ENCODE peak calls at places on chromosome 10, in ten cellular contexts. One of them, this sample, is unnamed.

GRCh38 chr10:24132741-24133140 is 76.2 kb upstream of the KIAA1217 start:
- DNase-seq in HT-29: no peak
- DNase-seq in Caki2: no peak
- DNase-seq in C1 segment of cervical spinal cord: no peak
- DNase-seq in GM13976: no peak
- DNase-seq in GM12892: no peak
- DNase-seq in T-helper 2 cell: no peak
- DNase-seq in stimulated activated CD8-positive, alpha-beta memory T cell treated with anti-CD3 and anti-CD28 coated beads, Interleukin-4, amount 100 ng/mL, for 48 hours: no peak
- DNase-seq in SK-MEL-5: no peak
- DNase-seq in cardiac fibroblast: no peak
- DNase-seq in this sample: no peak

GRCh38 chr10:132611986-132612385 is 74.4 kb downstream of the INPP5A start:
- DNase-seq in HT-29: no peak
- DNase-seq in Caki2: no peak
- DNase-seq in C1 segment of cervical spinal cord: no peak
- DNase-seq in GM13976: no peak
- DNase-seq in GM12892: peak; percentile 16
- DNase-seq in T-helper 2 cell: peak; percentile 21
- DNase-seq in stimulated activated CD8-positive, alpha-beta memory T cell treated with anti-CD3 and anti-CD28 coated beads, Interleukin-4, amount 100 ng/mL, for 48 hours: no peak
- DNase-seq in SK-MEL-5: no peak
- DNase-seq in cardiac fibroblast: no peak
- DNase-seq in this sample: no peak

GRCh38 chr10:93436577-93436976 is 45.6 kb downstream of the MYOF start:
- DNase-seq in HT-29: no peak
- DNase-seq in Caki2: peak; percentile 77
- DNase-seq in C1 segment of cervical spinal cord: no peak
- DNase-seq in GM13976: no peak
- DNase-seq in GM12892: no peak
- DNase-seq in T-helper 2 cell: no peak
- DNase-seq in stimulated activated CD8-positive, alpha-beta memory T cell treated with anti-CD3 and anti-CD28 coated beads, Interleukin-4, amount 100 ng/mL, for 48 hours: no peak
- DNase-seq in SK-MEL-5: no peak
- DNase-seq in cardiac fibroblast: peak; percentile 99
- DNase-seq in this sample: no peak

GRCh38 chr10:104334965-104335650 is 3.2 kb downstream of the ITPRIP start:
- DNase-seq in HT-29: no peak
- DNase-seq in Caki2: peak; percentile 47
- DNase-seq in C1 segment of cervical spinal cord: no peak
- DNase-seq in GM13976: no peak
- DNase-seq in GM12892: no peak
- DNase-seq in T-helper 2 cell: no peak
- DNase-seq in stimulated activated CD8-positive, alpha-beta memory T cell treated with anti-CD3 and anti-CD28 coated beads, Interleukin-4, amount 100 ng/mL, for 48 hours: peak; percentile 30
- DNase-seq in SK-MEL-5: no peak
- DNase-seq in cardiac fibroblast: no peak
- DNase-seq in this sample: no peak

GRCh38 chr10:27709304-27709703 is 36.3 kb downstream of the MKX start:
- DNase-seq in HT-29: no peak
- DNase-seq in Caki2: no peak
- DNase-seq in C1 segment of cervical spinal cord: no peak
- DNase-seq in GM13976: no peak
- DNase-seq in GM12892: no peak
- DNase-seq in T-helper 2 cell: no peak
- DNase-seq in stimulated activated CD8-positive, alpha-beta memory T cell treated with anti-CD3 and anti-CD28 coated beads, Interleukin-4, amount 100 ng/mL, for 48 hours: no peak
- DNase-seq in SK-MEL-5: no peak
- DNase-seq in cardiac fibroblast: no peak
- DNase-seq in this sample: no peak

GRCh38 chr10:71923138-71923692 is 41.0 kb upstream of the CHST3 start:
- DNase-seq in HT-29: no peak
- DNase-seq in Caki2: no peak
- DNase-seq in C1 segment of cervical spinal cord: no peak
- DNase-seq in GM13976: no peak
- DNase-seq in GM12892: no peak
- DNase-seq in T-helper 2 cell: no peak
- DNase-seq in stimulated activated CD8-positive, alpha-beta memory T cell treated with anti-CD3 and anti-CD28 coated beads, Interleukin-4, amount 100 ng/mL, for 48 hours: no peak
- DNase-seq in SK-MEL-5: no peak
- DNase-seq in cardiac fibroblast: no peak
- DNase-seq in this sample: no peak

GRCh38 chr10:123536176-123536845 is 129.8 kb upstream of the GPR26 start:
- DNase-seq in HT-29: no peak
- DNase-seq in Caki2: no peak
- DNase-seq in C1 segment of cervical spinal cord: no peak
- DNase-seq in GM13976: no peak
- DNase-seq in GM12892: no peak
- DNase-seq in T-helper 2 cell: no peak
- DNase-seq in stimulated activated CD8-positive, alpha-beta memory T cell treated with anti-CD3 and anti-CD28 coated beads, Interleukin-4, amount 100 ng/mL, for 48 hours: no peak
- DNase-seq in SK-MEL-5: no peak
- DNase-seq in cardiac fibroblast: no peak
- DNase-seq in this sample: no peak

GRCh38 chr10:102941401-102941800 is 23.3 kb downstream of the CNNM2 start:
- DNase-seq in HT-29: no peak
- DNase-seq in Caki2: no peak
- DNase-seq in C1 segment of cervical spinal cord: no peak
- DNase-seq in GM13976: no peak
- DNase-seq in GM12892: no peak
- DNase-seq in T-helper 2 cell: no peak
- DNase-seq in stimulated activated CD8-positive, alpha-beta memory T cell treated with anti-CD3 and anti-CD28 coated beads, Interleukin-4, amount 100 ng/mL, for 48 hours: no peak
- DNase-seq in SK-MEL-5: no peak
- DNase-seq in cardiac fibroblast: no peak
- DNase-seq in this sample: no peak

GRCh38 chr10:49518982-49519578 is 19.8 kb downstream of the ERCC6 start:
- DNase-seq in HT-29: peak; percentile 71
- DNase-seq in Caki2: peak; percentile 18
- DNase-seq in C1 segment of cervical spinal cord: no peak
- DNase-seq in GM13976: peak; percentile 47
- DNase-seq in GM12892: no peak
- DNase-seq in T-helper 2 cell: peak; percentile 46
- DNase-seq in stimulated activated CD8-positive, alpha-beta memory T cell treated with anti-CD3 and anti-CD28 coated beads, Interleukin-4, amount 100 ng/mL, for 48 hours: peak; percentile 36
- DNase-seq in SK-MEL-5: peak; percentile 66
- DNase-seq in cardiac fibroblast: peak; percentile 73
- DNase-seq in this sample: peak; percentile 15

GRCh38 chr10:96683065-96683464 is 37.2 kb downstream of the PIK3AP1 start:
- DNase-seq in HT-29: no peak
- DNase-seq in Caki2: no peak
- DNase-seq in C1 segment of cervical spinal cord: no peak
- DNase-seq in GM13976: no peak
- DNase-seq in GM12892: no peak
- DNase-seq in T-helper 2 cell: no peak
- DNase-seq in stimulated activated CD8-positive, alpha-beta memory T cell treated with anti-CD3 and anti-CD28 coated beads, Interleukin-4, amount 100 ng/mL, for 48 hours: no peak
- DNase-seq in SK-MEL-5: no peak
- DNase-seq in cardiac fibroblast: peak; percentile 10
- DNase-seq in this sample: no peak

GRCh38 chr10:34297551-34298370 is 517.3 kb downstream of the PARD3 start:
- DNase-seq in HT-29: peak; percentile 52
- DNase-seq in Caki2: no peak
- DNase-seq in C1 segment of cervical spinal cord: no peak
- DNase-seq in GM13976: no peak
- DNase-seq in GM12892: no peak
- DNase-seq in T-helper 2 cell: no peak
- DNase-seq in stimulated activated CD8-positive, alpha-beta memory T cell treated with anti-CD3 and anti-CD28 coated beads, Interleukin-4, amount 100 ng/mL, for 48 hours: no peak
- DNase-seq in SK-MEL-5: no peak
- DNase-seq in cardiac fibroblast: no peak
- DNase-seq in this sample: no peak

GRCh38 chr10:89283988-89284475 is 17.8 kb upstream of the IFIT2 start:
- DNase-seq in HT-29: peak; percentile 49
- DNase-seq in Caki2: peak; percentile 84
- DNase-seq in C1 segment of cervical spinal cord: peak; percentile 23
- DNase-seq in GM13976: no peak
- DNase-seq in GM12892: no peak
- DNase-seq in T-helper 2 cell: no peak
- DNase-seq in stimulated activated CD8-positive, alpha-beta memory T cell treated with anti-CD3 and anti-CD28 coated beads, Interleukin-4, amount 100 ng/mL, for 48 hours: no peak
- DNase-seq in SK-MEL-5: peak; percentile 32
- DNase-seq in cardiac fibroblast: peak; percentile 91
- DNase-seq in this sample: no peak

GRCh38 chr10:43237128-43237527 is 29.7 kb downstream of the RASGEF1A start:
- DNase-seq in HT-29: no peak
- DNase-seq in Caki2: no peak
- DNase-seq in C1 segment of cervical spinal cord: no peak
- DNase-seq in GM13976: no peak
- DNase-seq in GM12892: no peak
- DNase-seq in T-helper 2 cell: no peak
- DNase-seq in stimulated activated CD8-positive, alpha-beta memory T cell treated with anti-CD3 and anti-CD28 coated beads, Interleukin-4, amount 100 ng/mL, for 48 hours: peak; percentile 10
- DNase-seq in SK-MEL-5: no peak
- DNase-seq in cardiac fibroblast: no peak
- DNase-seq in this sample: no peak

GRCh38 chr10:118918116-118918515 is 111.4 kb upstream of the NANOS1 start:
- DNase-seq in HT-29: no peak
- DNase-seq in Caki2: no peak
- DNase-seq in C1 segment of cervical spinal cord: no peak
- DNase-seq in GM13976: no peak
- DNase-seq in GM12892: no peak
- DNase-seq in T-helper 2 cell: no peak
- DNase-seq in stimulated activated CD8-positive, alpha-beta memory T cell treated with anti-CD3 and anti-CD28 coated beads, Interleukin-4, amount 100 ng/mL, for 48 hours: no peak
- DNase-seq in SK-MEL-5: no peak
- DNase-seq in cardiac fibroblast: no peak
- DNase-seq in this sample: no peak

GRCh38 chr10:101121661-101122045 is 9.4 kb upstream of the TLX1 start:
- DNase-seq in HT-29: no peak
- DNase-seq in Caki2: no peak
- DNase-seq in C1 segment of cervical spinal cord: no peak
- DNase-seq in GM13976: peak; percentile 46
- DNase-seq in GM12892: no peak
- DNase-seq in T-helper 2 cell: no peak
- DNase-seq in stimulated activated CD8-positive, alpha-beta memory T cell treated with anti-CD3 and anti-CD28 coated beads, Interleukin-4, amount 100 ng/mL, for 48 hours: no peak
- DNase-seq in SK-MEL-5: no peak
- DNase-seq in cardiac fibroblast: no peak
- DNase-seq in this sample: no peak

GRCh38 chr10:100485336-100485735 is 22.5 kb downstream of the WNT8B start:
- DNase-seq in HT-29: no peak
- DNase-seq in Caki2: no peak
- DNase-seq in C1 segment of cervical spinal cord: no peak
- DNase-seq in GM13976: no peak
- DNase-seq in GM12892: no peak
- DNase-seq in T-helper 2 cell: no peak
- DNase-seq in stimulated activated CD8-positive, alpha-beta memory T cell treated with anti-CD3 and anti-CD28 coated beads, Interleukin-4, amount 100 ng/mL, for 48 hours: no peak
- DNase-seq in SK-MEL-5: no peak
- DNase-seq in cardiac fibroblast: no peak
- DNase-seq in this sample: no peak

GRCh38 chr10:47252093-47252780 is 47.8 kb upstream of the GDF10 start:
- DNase-seq in HT-29: no peak
- DNase-seq in Caki2: no peak
- DNase-seq in C1 segment of cervical spinal cord: no peak
- DNase-seq in GM13976: no peak
- DNase-seq in GM12892: no peak
- DNase-seq in T-helper 2 cell: no peak
- DNase-seq in stimulated activated CD8-positive, alpha-beta memory T cell treated with anti-CD3 and anti-CD28 coated beads, Interleukin-4, amount 100 ng/mL, for 48 hours: no peak
- DNase-seq in SK-MEL-5: no peak
- DNase-seq in cardiac fibroblast: no peak
- DNase-seq in this sample: no peak

GRCh38 chr10:80589726-80590373 is 52.1 kb downstream of the SH2D4B start:
- DNase-seq in HT-29: no peak
- DNase-seq in Caki2: no peak
- DNase-seq in C1 segment of cervical spinal cord: no peak
- DNase-seq in GM13976: peak; percentile 52
- DNase-seq in GM12892: no peak
- DNase-seq in T-helper 2 cell: no peak
- DNase-seq in stimulated activated CD8-positive, alpha-beta memory T cell treated with anti-CD3 and anti-CD28 coated beads, Interleukin-4, amount 100 ng/mL, for 48 hours: no peak
- DNase-seq in SK-MEL-5: no peak
- DNase-seq in cardiac fibroblast: no peak
- DNase-seq in this sample: no peak

GRCh38 chr10:44262551-44263251 is 122.2 kb downstream of the CXCL12 start:
- DNase-seq in HT-29: no peak
- DNase-seq in Caki2: no peak
- DNase-seq in C1 segment of cervical spinal cord: no peak
- DNase-seq in GM13976: no peak
- DNase-seq in GM12892: no peak
- DNase-seq in T-helper 2 cell: no peak
- DNase-seq in stimulated activated CD8-positive, alpha-beta memory T cell treated with anti-CD3 and anti-CD28 coated beads, Interleukin-4, amount 100 ng/mL, for 48 hours: no peak
- DNase-seq in SK-MEL-5: no peak
- DNase-seq in cardiac fibroblast: no peak
- DNase-seq in this sample: no peak

GRCh38 chr10:53667063-53667462 is 894.5 kb upstream of the MBL2 start:
- DNase-seq in HT-29: no peak
- DNase-seq in Caki2: no peak
- DNase-seq in C1 segment of cervical spinal cord: no peak
- DNase-seq in GM13976: no peak
- DNase-seq in GM12892: no peak
- DNase-seq in T-helper 2 cell: no peak
- DNase-seq in stimulated activated CD8-positive, alpha-beta memory T cell treated with anti-CD3 and anti-CD28 coated beads, Interleukin-4, amount 100 ng/mL, for 48 hours: no peak
- DNase-seq in SK-MEL-5: no peak
- DNase-seq in cardiac fibroblast: no peak
- DNase-seq in this sample: no peak

GRCh38 chr10:78832281-78832680 is 236.5 kb upstream of the ZMIZ1 start:
- DNase-seq in HT-29: no peak
- DNase-seq in Caki2: no peak
- DNase-seq in C1 segment of cervical spinal cord: no peak
- DNase-seq in GM13976: no peak
- DNase-seq in GM12892: no peak
- DNase-seq in T-helper 2 cell: no peak
- DNase-seq in stimulated activated CD8-positive, alpha-beta memory T cell treated with anti-CD3 and anti-CD28 coated beads, Interleukin-4, amount 100 ng/mL, for 48 hours: no peak
- DNase-seq in SK-MEL-5: no peak
- DNase-seq in cardiac fibroblast: no peak
- DNase-seq in this sample: no peak

GRCh38 chr10:80122110-80122710 is 10.3 kb upstream of the PLAC9 start:
- DNase-seq in HT-29: no peak
- DNase-seq in Caki2: no peak
- DNase-seq in C1 segment of cervical spinal cord: no peak
- DNase-seq in GM13976: no peak
- DNase-seq in GM12892: no peak
- DNase-seq in T-helper 2 cell: no peak
- DNase-seq in stimulated activated CD8-positive, alpha-beta memory T cell treated with anti-CD3 and anti-CD28 coated beads, Interleukin-4, amount 100 ng/mL, for 48 hours: no peak
- DNase-seq in SK-MEL-5: no peak
- DNase-seq in cardiac fibroblast: no peak
- DNase-seq in this sample: no peak

GRCh38 chr10:103894454-103894853 is 23.5 kb downstream of the STN1 start:
- DNase-seq in HT-29: no peak
- DNase-seq in Caki2: peak; percentile 25
- DNase-seq in C1 segment of cervical spinal cord: no peak
- DNase-seq in GM13976: no peak
- DNase-seq in GM12892: no peak
- DNase-seq in T-helper 2 cell: no peak
- DNase-seq in stimulated activated CD8-positive, alpha-beta memory T cell treated with anti-CD3 and anti-CD28 coated beads, Interleukin-4, amount 100 ng/mL, for 48 hours: no peak
- DNase-seq in SK-MEL-5: no peak
- DNase-seq in cardiac fibroblast: peak; percentile 79
- DNase-seq in this sample: no peak

GRCh38 chr10:30751678-30752331 is 122.3 kb upstream of the LYZL2 start:
- DNase-seq in HT-29: peak; percentile 71
- DNase-seq in Caki2: no peak
- DNase-seq in C1 segment of cervical spinal cord: peak; percentile 65
- DNase-seq in GM13976: peak; percentile 70
- DNase-seq in GM12892: no peak
- DNase-seq in T-helper 2 cell: peak; percentile 87
- DNase-seq in stimulated activated CD8-positive, alpha-beta memory T cell treated with anti-CD3 and anti-CD28 coated beads, Interleukin-4, amount 100 ng/mL, for 48 hours: peak; percentile 76
- DNase-seq in SK-MEL-5: peak; percentile 68
- DNase-seq in cardiac fibroblast: peak; percentile 74
- DNase-seq in this sample: peak; percentile 35

GRCh38 chr10:51964630-51965029 is 265.2 kb upstream of the CSTF2T start:
- DNase-seq in HT-29: no peak
- DNase-seq in Caki2: no peak
- DNase-seq in C1 segment of cervical spinal cord: no peak
- DNase-seq in GM13976: no peak
- DNase-seq in GM12892: no peak
- DNase-seq in T-helper 2 cell: no peak
- DNase-seq in stimulated activated CD8-positive, alpha-beta memory T cell treated with anti-CD3 and anti-CD28 coated beads, Interleukin-4, amount 100 ng/mL, for 48 hours: no peak
- DNase-seq in SK-MEL-5: no peak
- DNase-seq in cardiac fibroblast: no peak
- DNase-seq in this sample: no peak

GRCh38 chr10:107623292-107623691 is 458.8 kb upstream of the SORCS1 start:
- DNase-seq in HT-29: no peak
- DNase-seq in Caki2: no peak
- DNase-seq in C1 segment of cervical spinal cord: no peak
- DNase-seq in GM13976: no peak
- DNase-seq in GM12892: no peak
- DNase-seq in T-helper 2 cell: no peak
- DNase-seq in stimulated activated CD8-positive, alpha-beta memory T cell treated with anti-CD3 and anti-CD28 coated beads, Interleukin-4, amount 100 ng/mL, for 48 hours: no peak
- DNase-seq in SK-MEL-5: no peak
- DNase-seq in cardiac fibroblast: no peak
- DNase-seq in this sample: no peak

GRCh38 chr10:91643700-91644099 is 10.8 kb upstream of the PPP1R3C start:
- DNase-seq in HT-29: peak; percentile 25
- DNase-seq in Caki2: no peak
- DNase-seq in C1 segment of cervical spinal cord: no peak
- DNase-seq in GM13976: no peak
- DNase-seq in GM12892: no peak
- DNase-seq in T-helper 2 cell: no peak
- DNase-seq in stimulated activated CD8-positive, alpha-beta memory T cell treated with anti-CD3 and anti-CD28 coated beads, Interleukin-4, amount 100 ng/mL, for 48 hours: no peak
- DNase-seq in SK-MEL-5: no peak
- DNase-seq in cardiac fibroblast: peak; percentile 17
- DNase-seq in this sample: no peak

This sample was measured in GM19239.